ENCODE peak calls at places on chromosome X, in four cellular contexts. S is activated CD8-positive, alpha-beta T cell treated with anti-CD3 and anti-CD28 coated beads, Interleukin-2, amount 10 ng/mL, durations not matched to agents 7 days and 5 days; J is epithelial cell of esophagus; Q is AG04450. W is an unnamed sample.

GRCh38 chrX:112513154-112513553 is 166.6 kb downstream of the LHFPL1 start:
- DNase-seq in J (peak; percentile 28), Q (peak; percentile 3), S (no peak), W (peak; percentile 39)

GRCh38 chrX:132266583-132267355 is 47.5 kb upstream of the RAP2C start:
- DNase-seq in S (no peak), Q (peak; percentile 2), J (peak; percentile 57), W (peak; percentile 7)

GRCh38 chrX:70436380-70436779 is 8.3 kb upstream of the DLG3 start:
- DNase-seq in J (no peak), Q (no peak), S (no peak), W (no peak)

GRCh38 chrX:115632455-115632854 is 71.5 kb downstream of the PLS3 start:
- DNase-seq in J (no peak), S (no peak), Q (no peak), W (no peak)

GRCh38 chrX:110359273-110359672 is 625 bp downstream of the RTL9 start:
- DNase-seq in J (no peak), Q (no peak), S (no peak), W (no peak)

GRCh38 chrX:72304877-72305276 is 837 bp downstream of the CITED1 start:
- DNase-seq in J (no peak), Q (no peak), S (no peak), W (no peak)

GRCh38 chrX:136747003-136747986 is 33.4 kb downstream of the ARHGEF6 start:
- DNase-seq in Q (no peak), S (no peak), J (no peak), W (no peak)

GRCh38 chrX:68998716-68999115 is 166.5 kb downstream of the PJA1 start:
- DNase-seq in J (peak; percentile 59), Q (no peak), S (no peak), W (no peak)

GRCh38 chrX:136525738-136526606 is 6.0 kb upstream of the VGLL1 start:
- DNase-seq in Q (peak; percentile 63), S (no peak), J (peak; percentile 77), W (peak; percentile 54)

GRCh38 chrX:6184900-6185515 is 43.7 kb downstream of the NLGN4X start:
- DNase-seq in S (no peak), Q (no peak), J (peak; percentile 55), W (no peak)

GRCh38 chrX:100829730-100830129 is 9.5 kb downstream of the CSTF2 start:
- DNase-seq in Q (no peak), S (no peak), J (peak; percentile 73), W (no peak)

GRCh38 chrX:134713618-134714107 is 55.4 kb upstream of the PLAC1 start:
- DNase-seq in S (no peak), Q (no peak), J (no peak), W (no peak)

GRCh38 chrX:68588653-68589371 is 58.7 kb upstream of the STARD8 start:
- DNase-seq in Q (no peak), S (no peak), J (peak; percentile 72), W (no peak)

GRCh38 chrX:21770631-21771321 is 12.9 kb upstream of the SMPX start:
- DNase-seq in S (no peak), J (peak; percentile 47), Q (no peak), W (no peak)

GRCh38 chrX:10121787-10122186 is 35.0 kb upstream of the CLCN4 start:
- DNase-seq in S (no peak), Q (no peak), J (no peak), W (no peak)

GRCh38 chrX:134732152-134732551 is 73.9 kb upstream of the PLAC1 start:
- DNase-seq in S (no peak), J (no peak), Q (no peak), W (no peak)

GRCh38 chrX:130746077-130746476 is 156.9 kb downstream of the ENOX2 start:
- DNase-seq in S (no peak), J (no peak), Q (no peak), W (no peak)

W was measured in amniotic stem cell.